ENCODE peak calls at places on chromosomes 5 and 9, in eight cellular contexts. A is adrenal gland, C is breast epithelium, N is upper lobe of right lung, W is suprapubic skin, O is neural progenitor cell, J is spleen, M is HFF-Myc. I is an unnamed sample.

GRCh38 chr9:35070823-35071813 is 1.3 kb downstream of the VCP start:
- DNase-seq in J (no peak), M (no peak), W (no peak), N (no peak), C (no peak), O (peak), A (no peak), I (no peak)

GRCh38 chr9:94812343-94812742 is 85.8 kb downstream of the AOPEP start:
- DNase-seq in O (no peak), W (no peak), A (no peak), M (no peak), C (peak), J (no peak), N (no peak), I (no peak)

GRCh38 chr5:174722500-174722899 is 1.9 kb upstream of the MSX2 start:
- DNase-seq in M (no peak), A (no peak), N (no peak), O (no peak), W (no peak), J (no peak), C (no peak), I (no peak)

GRCh38 chr5:112366987-112367386 is 52.1 kb downstream of the EPB41L4A start:
- DNase-seq in N (no peak), W (no peak), C (no peak), J (no peak), M (no peak), O (peak), A (no peak), I (no peak)

GRCh38 chr5:168976311-168976893 is 324.5 kb downstream of the SLIT3 start:
- DNase-seq in W (no peak), M (no peak), J (no peak), A (no peak), C (no peak), N (no peak), O (no peak), I (no peak)

GRCh38 chr9:109369285-109369684 is 48.4 kb upstream of the EPB41L4B start:
- DNase-seq in O (no peak), M (no peak), N (no peak), W (no peak), J (no peak), A (peak), C (no peak), I (no peak)

GRCh38 chr9:86034863-86035734 is 64.3 kb downstream of the GOLM1 start:
- DNase-seq in M (no peak), N (no peak), W (no peak), O (peak), C (no peak), J (no peak), A (peak), I (no peak)

GRCh38 chr5:95861858-95862561 is 39.5 kb upstream of the GLRX start:
- DNase-seq in N (no peak), J (no peak), C (no peak), O (no peak), A (no peak), W (no peak), M (no peak), I (no peak)

GRCh38 chr5:139315056-139315455 is 21.5 kb downstream of the MATR3 start:
- DNase-seq in N (no peak), C (no peak), W (no peak), J (no peak), O (peak), A (no peak), M (no peak), I (no peak)

GRCh38 chr5:59005934-59006701 is 423.2 kb downstream of the RAB3C start:
- DNase-seq in J (no peak), A (no peak), M (no peak), O (no peak), W (no peak), N (no peak), C (no peak), I (no peak)

GRCh38 chr9:96176901-96177718 is 124.9 kb downstream of the HSD17B3 start:
- DNase-seq in C (no peak), N (no peak), A (no peak), M (no peak), J (no peak), W (no peak), O (peak), I (peak)

GRCh38 chr5:126538579-126538978 is 56.4 kb downstream of the ALDH7A1 start:
- DNase-seq in W (no peak), C (no peak), O (no peak), J (no peak), N (no peak), M (no peak), A (no peak), I (no peak)

GRCh38 chr9:21931428-21931827 is 62.8 kb downstream of the CDKN2A start:
- DNase-seq in W (no peak), J (no peak), A (no peak), N (no peak), M (no peak), O (no peak), C (no peak), I (no peak)

GRCh38 chr5:91419571-91420537 is 36.7 kb upstream of the ARRDC3 start:
- DNase-seq in N (no peak), A (peak), W (peak), O (peak), C (peak), J (no peak), M (peak), I (peak)

GRCh38 chr5:132090107-132090506 is 16.5 kb downstream of the CSF2 start:
- DNase-seq in M (peak), C (no peak), A (no peak), N (no peak), W (no peak), O (no peak), J (no peak), I (no peak)

GRCh38 chr5:110169461-110169860 is 479.7 kb downstream of the MAN2A1 start:
- DNase-seq in C (no peak), J (no peak), A (no peak), W (no peak), M (no peak), N (no peak), O (no peak), I (no peak)

GRCh38 chr5:150625164-150625535 is 15.3 kb upstream of the SYNPO start:
- DNase-seq in O (no peak), A (peak), W (no peak), N (peak), M (no peak), C (no peak), J (peak), I (peak)

GRCh38 chr5:103690676-103691075 is 128.1 kb upstream of the NUDT12 start:
- DNase-seq in O (no peak), W (no peak), J (no peak), M (no peak), A (no peak), C (no peak), N (no peak), I (no peak)

GRCh38 chr9:137095664-137096517 is 9.1 kb downstream of the MAN1B1 start:
- DNase-seq in O (no peak), W (no peak), J (peak), N (peak), A (no peak), M (no peak), C (no peak), I (no peak)

GRCh38 chr9:81540142-81540701 is 149.1 kb downstream of the TLE1 start:
- DNase-seq in J (no peak), A (no peak), O (no peak), W (no peak), N (no peak), M (no peak), C (no peak), I (no peak)

GRCh38 chr9:104993291-104993963 is 65.5 kb upstream of the ABCA1 start:
- DNase-seq in C (peak), W (peak), A (peak), M (peak), O (peak), N (peak), J (peak), I (no peak)

GRCh38 chr5:51518607-51519006 is 135.4 kb downstream of the ISL1 start:
- DNase-seq in W (no peak), J (no peak), N (no peak), C (no peak), O (peak), A (no peak), M (no peak), I (no peak)

GRCh38 chr5:29197636-29198035 is 1995.8 kb upstream of the CDH6 start:
- DNase-seq in O (no peak), C (no peak), M (no peak), J (no peak), W (no peak), N (no peak), A (no peak), I (no peak)

GRCh38 chr5:33319841-33320240 is 120.9 kb upstream of the TARS1 start:
- DNase-seq in C (no peak), N (no peak), A (no peak), W (no peak), O (no peak), M (no peak), J (no peak), I (no peak)

GRCh38 chr9:120890415-120891254 is 13.6 kb upstream of the PHF19 start:
- DNase-seq in O (no peak), N (no peak), C (no peak), A (no peak), M (no peak), J (no peak), W (no peak), I (no peak)

GRCh38 chr9:35110327-35110758 is 5.3 kb downstream of the ATOSB start:
- DNase-seq in O (no peak), C (no peak), M (no peak), J (no peak), W (no peak), A (peak), N (no peak), I (peak)

GRCh38 chr9:109256381-109256780 is 64.5 kb downstream of the EPB41L4B start:
- DNase-seq in A (no peak), C (no peak), W (no peak), O (no peak), N (no peak), M (no peak), J (no peak), I (no peak)

GRCh38 chr5:76544268-76544926 is 78.8 kb downstream of the F2RL2 start:
- DNase-seq in J (no peak), W (no peak), C (no peak), M (no peak), N (no peak), A (peak), O (peak), I (no peak)

GRCh38 chr5:76030343-76030742 is 52.8 kb upstream of the SV2C start:
- DNase-seq in A (no peak), C (no peak), O (no peak), N (no peak), W (no peak), J (no peak), M (no peak), I (no peak)

GRCh38 chr5:66415208-66415607 is 181.0 kb upstream of the MAST4 start:
- DNase-seq in W (no peak), O (no peak), N (no peak), J (no peak), A (no peak), C (no peak), M (no peak), I (no peak)

GRCh38 chr5:30574761-30575160 is 618.7 kb upstream of the CDH6 start:
- DNase-seq in O (no peak), N (no peak), A (no peak), W (no peak), J (no peak), C (no peak), M (no peak), I (no peak)

GRCh38 chr5:13932561-13932960 is 11.9 kb downstream of the DNAH5 start:
- DNase-seq in J (no peak), A (no peak), M (no peak), O (no peak), C (no peak), N (no peak), W (no peak), I (no peak)
- TF ChIP-seq CTCF in J (no peak), A (no peak), M (no peak), O (no peak), C (no peak), N (no peak), W (no peak), I (no peak)

DNA sequence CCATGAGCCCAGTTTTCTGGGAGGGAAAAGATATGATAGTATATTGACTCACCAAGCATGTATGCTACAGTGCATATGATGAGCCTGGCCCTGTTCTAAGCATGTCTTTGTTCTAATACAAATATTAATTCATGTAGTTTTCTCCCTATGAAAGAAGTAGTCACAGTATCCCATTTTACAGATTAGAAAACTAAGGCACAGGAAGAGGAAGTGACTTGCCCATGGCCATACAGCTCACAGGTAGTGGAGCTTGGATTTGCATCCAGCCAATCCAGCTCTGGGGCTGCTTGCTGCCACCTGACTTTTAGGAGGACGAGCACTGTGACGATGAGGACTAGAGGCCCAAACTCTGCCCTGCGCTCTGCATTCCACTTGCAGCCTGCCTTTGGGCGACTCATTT is 76.4 kb downstream of the AK8 start:
- DNase-seq in C (no peak), J (no peak), A (no peak), M (no peak), N (no peak), O (no peak), W (no peak), I (no peak)
- TF ChIP-seq CTCF in C (no peak), J (no peak), A (no peak), M (no peak), N (no peak), O (no peak), W (no peak), I (no peak)

DNA sequence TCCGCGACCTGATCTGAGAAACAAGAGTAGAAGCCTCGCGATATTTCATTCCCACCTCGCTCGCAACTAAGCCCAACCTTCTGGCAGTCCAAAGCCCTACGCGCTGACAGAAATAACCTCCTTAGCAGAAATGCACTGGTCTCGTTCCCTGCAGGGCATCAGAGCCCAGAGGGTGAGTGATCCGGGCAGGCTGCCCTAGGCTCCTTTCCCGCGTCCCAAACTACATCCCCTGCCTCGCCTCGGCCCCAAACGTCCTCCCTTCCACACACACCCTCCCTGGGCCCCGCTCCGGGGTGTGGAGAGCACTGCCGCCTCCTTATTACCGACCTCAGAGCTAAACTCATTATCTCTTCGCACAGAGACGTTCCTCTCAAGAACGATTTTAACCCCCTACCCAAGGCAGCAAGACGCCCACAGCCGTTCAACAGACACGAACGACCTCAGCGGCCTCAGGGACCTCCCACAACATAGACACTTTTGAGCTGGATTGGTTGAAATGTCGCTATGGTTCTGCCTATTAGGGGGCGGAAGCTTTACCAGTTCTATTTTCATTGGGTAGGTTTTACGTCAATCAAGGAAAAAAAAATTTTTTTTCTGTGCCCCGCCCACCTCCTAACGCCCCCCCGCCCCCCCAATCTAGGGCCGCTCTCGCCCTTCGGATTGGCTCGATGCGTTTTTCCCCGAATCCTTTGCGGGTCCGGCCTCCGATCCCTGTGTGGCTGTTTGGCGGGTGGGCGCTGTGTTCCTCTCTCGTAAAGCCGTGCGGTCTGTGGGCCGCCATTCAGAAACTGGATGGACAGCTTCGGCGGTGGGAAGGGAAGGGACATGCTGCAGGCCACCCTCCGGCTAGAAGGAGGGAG is at the start of gene CETN3:
- DNase-seq in O (peak), J (peak), C (peak), N (peak), M (peak), W (peak), A (peak), I (peak)
- TF ChIP-seq CTCF in O (peak), J (no peak), C (no peak), N (no peak), M (no peak), W (no peak), A (no peak), I (no peak)

GRCh38 chr5:10319202-10319851 is 11.6 kb upstream of the CMBL start:
- DNase-seq in J (no peak), M (no peak), N (no peak), W (no peak), C (no peak), A (peak), O (no peak), I (no peak)
- TF ChIP-seq CTCF in J (no peak), M (no peak), N (no peak), W (no peak), C (no peak), A (peak), O (no peak), I (no peak)

DNA sequence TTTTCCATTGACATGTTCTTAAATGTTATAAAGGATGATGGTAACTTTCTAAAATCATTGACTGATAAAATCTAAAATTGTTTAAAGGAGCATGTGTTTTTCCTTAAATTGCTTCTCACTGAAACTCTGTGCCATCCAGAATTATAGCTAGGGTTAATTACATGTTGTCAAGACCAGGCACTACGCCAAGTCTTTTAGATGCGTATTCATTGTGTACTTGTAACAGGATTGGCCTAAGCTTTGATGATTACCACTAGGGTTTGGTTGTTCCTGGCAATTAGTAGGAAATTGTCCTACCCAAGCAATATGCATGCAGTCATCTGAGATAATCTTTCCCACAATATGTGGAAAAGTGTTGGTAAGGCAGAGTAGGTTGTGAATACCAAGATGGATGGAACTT is 43.8 kb downstream of the PRKACG start:
- DNase-seq in O (no peak), W (no peak), M (no peak), C (no peak), J (no peak), N (no peak), A (no peak), I (no peak)
- TF ChIP-seq CTCF in O (no peak), W (no peak), M (no peak), C (no peak), J (no peak), N (no peak), A (no peak), I (no peak)

GRCh38 chr5:141757402-141757801 is 75.4 kb upstream of the ARAP3 start:
- DNase-seq in N (no peak), C (no peak), A (peak), M (no peak), J (no peak), W (no peak), O (peak), I (no peak)
- TF ChIP-seq CTCF in N (no peak), C (no peak), A (peak), M (peak), J (no peak), W (no peak), O (peak), I (peak)

GRCh38 chr9:68507796-68508145 is 32.9 kb downstream of the TMEM252 start:
- DNase-seq in C (no peak), O (no peak), W (no peak), M (no peak), A (no peak), J (no peak), N (no peak), I (no peak)
- TF ChIP-seq CTCF in C (no peak), O (no peak), W (no peak), M (no peak), A (no peak), J (no peak), N (no peak), I (no peak)